ENCODE peak calls at places on chromosome 21, in seven cellular contexts. F, C, S, E, Q, O and H are unnamed samples.

GRCh38 chr21:36425286-36425685 is 40.1 kb downstream of the CHAF1B start:
- DNase-seq in E (no peak), O (no peak), S (no peak), F (no peak), Q (no peak), C (peak), H (peak)

GRCh38 chr21:45506836-45507522 is 35.3 kb downstream of the SLC19A1 start:
- DNase-seq in S (no peak), E (no peak), Q (peak), F (no peak), C (peak), O (no peak), H (no peak)

GRCh38 chr21:14943636-14944035 is 121.2 kb downstream of the NRIP1 start:
- DNase-seq in C (no peak), Q (no peak), F (no peak), E (no peak), O (no peak), S (no peak), H (no peak)

GRCh38 chr21:44996096-44996495 is 56.3 kb downstream of the SLX9 start:
- DNase-seq in S (no peak), E (no peak), O (no peak), Q (no peak), C (peak), F (no peak), H (no peak)

GRCh38 chr21:39048064-39048463 is 135.2 kb downstream of the PSMG1 start:
- DNase-seq in O (peak), F (peak), E (no peak), Q (peak), S (no peak), C (peak), H (peak)

GRCh38 chr21:31875424-31876097 is 2.7 kb downstream of the HUNK start:
- DNase-seq in E (no peak), O (no peak), Q (no peak), S (no peak), C (no peak), F (no peak), H (no peak)

GRCh38 chr21:36499578-36500471 is 19.9 kb upstream of the CLDN14 start:
- DNase-seq in C (no peak), E (no peak), F (peak), Q (no peak), O (peak), S (no peak), H (peak)

GRCh38 chr21:39021475-39021832 is 161.8 kb downstream of the PSMG1 start:
- DNase-seq in O (no peak), F (no peak), E (no peak), Q (no peak), C (no peak), S (no peak), H (no peak)

GRCh38 chr21:38925923-38926322 is 120.2 kb downstream of the ETS2 start:
- DNase-seq in E (peak), O (peak), Q (no peak), C (no peak), F (peak), S (peak), H (peak)

GRCh38 chr21:37198989-37199924 is 67.9 kb downstream of the VPS26C start:
- DNase-seq in C (no peak), Q (no peak), S (no peak), F (peak), O (peak), E (no peak), H (peak)

GRCh38 chr21:36960676-36961284 is 5.7 kb downstream of the HLCS start:
- DNase-seq in O (no peak), F (no peak), S (no peak), C (no peak), E (no peak), Q (no peak), H (no peak)

GRCh38 chr21:14361958-14362357 is 21.0 kb downstream of the HSPA13 start:
- DNase-seq in S (no peak), C (no peak), F (peak), E (no peak), O (peak), Q (no peak), H (peak)

GRCh38 chr21:15444118-15444960 is 285.4 kb upstream of the USP25 start:
- DNase-seq in O (no peak), E (no peak), C (no peak), F (no peak), Q (peak), S (no peak), H (no peak)

GRCh38 chr21:28325618-28326017 is 667.1 kb downstream of the LTN1 start:
- DNase-seq in S (no peak), C (no peak), O (no peak), Q (peak), E (no peak), F (peak), H (no peak)

GRCh38 chr21:44421901-44422840 is 33.1 kb upstream of the LRRC3 start:
- DNase-seq in E (no peak), S (no peak), F (no peak), C (no peak), O (no peak), Q (peak), H (no peak)

GRCh38 chr21:36209626-36210171 is 53.1 kb downstream of the DOP1B start:
- DNase-seq in S (peak), E (peak), Q (peak), C (peak), O (peak), F (peak), H (peak)

GRCh38 chr21:45522986-45523385 is 19.3 kb downstream of the SLC19A1 start:
- DNase-seq in C (no peak), S (no peak), E (no peak), F (no peak), O (no peak), Q (no peak), H (no peak)

GRCh38 chr21:44845418-44846200 is 27.7 kb upstream of the SUMO3 start:
- DNase-seq in C (peak), Q (peak), F (no peak), O (peak), S (peak), E (peak), H (peak)

GRCh38 chr21:24217141-24217540 is 1390.1 kb downstream of the MRPL39 start:
- DNase-seq in O (no peak), F (no peak), E (no peak), C (no peak), S (no peak), Q (no peak), H (no peak)

GRCh38 chr21:37032877-37033471 is 26.5 kb downstream of the RIPPLY3 start:
- DNase-seq in S (no peak), C (no peak), O (peak), E (no peak), Q (no peak), F (peak), H (peak)

GRCh38 chr21:45574691-45575090 is 32.5 kb upstream of the SLC19A1 start:
- DNase-seq in C (no peak), E (no peak), F (no peak), S (no peak), O (no peak), Q (no peak), H (no peak)

GRCh38 chr21:44957047-44957831 is 17.4 kb downstream of the SLX9 start:
- DNase-seq in F (no peak), Q (no peak), O (no peak), S (no peak), E (no peak), C (no peak), H (no peak)

GRCh38 chr21:14956826-14957225 is 108.0 kb downstream of the NRIP1 start:
- DNase-seq in S (no peak), E (no peak), Q (no peak), O (peak), C (no peak), F (no peak), H (peak)

GRCh38 chr21:38136201-38136600 is 120.6 kb upstream of the KCNJ15 start:
- DNase-seq in Q (no peak), S (peak), F (no peak), C (no peak), E (no peak), O (peak), H (peak)

GRCh38 chr21:17819878-17820232 is 699 bp upstream of the C21orf91 start:
- DNase-seq in F (no peak), C (no peak), Q (no peak), E (no peak), S (no peak), O (no peak), H (no peak)

GRCh38 chr21:37484535-37485474 is 118.2 kb downstream of the DYRK1A start:
- DNase-seq in C (no peak), E (no peak), S (no peak), F (peak), Q (no peak), O (no peak), H (no peak)

GRCh38 chr21:44582055-44582454 is 1.7 kb upstream of the KRTAP10-5 start:
- DNase-seq in O (no peak), F (no peak), S (no peak), Q (no peak), E (no peak), C (no peak), H (no peak)

GRCh38 chr21:44054710-44055109 is 42.6 kb downstream of the TRAPPC10 start:
- DNase-seq in F (no peak), O (peak), E (no peak), C (no peak), S (no peak), Q (no peak), H (peak)

GRCh38 chr21:45406801-45407628 is 2.0 kb downstream of the COL18A1 start:
- DNase-seq in F (no peak), Q (peak), S (no peak), E (no peak), O (no peak), C (no peak), H (peak)

GRCh38 chr21:31667141-31667540 is 7.6 kb downstream of the SOD1 start:
- DNase-seq in S (no peak), Q (no peak), F (no peak), C (no peak), O (no peak), E (no peak), H (no peak)

GRCh38 chr21:37712204-37712934 is 203.9 kb downstream of the KCNJ6 start:
- DNase-seq in E (no peak), S (peak), F (peak), C (peak), O (peak), Q (peak), H (peak)

DNA sequence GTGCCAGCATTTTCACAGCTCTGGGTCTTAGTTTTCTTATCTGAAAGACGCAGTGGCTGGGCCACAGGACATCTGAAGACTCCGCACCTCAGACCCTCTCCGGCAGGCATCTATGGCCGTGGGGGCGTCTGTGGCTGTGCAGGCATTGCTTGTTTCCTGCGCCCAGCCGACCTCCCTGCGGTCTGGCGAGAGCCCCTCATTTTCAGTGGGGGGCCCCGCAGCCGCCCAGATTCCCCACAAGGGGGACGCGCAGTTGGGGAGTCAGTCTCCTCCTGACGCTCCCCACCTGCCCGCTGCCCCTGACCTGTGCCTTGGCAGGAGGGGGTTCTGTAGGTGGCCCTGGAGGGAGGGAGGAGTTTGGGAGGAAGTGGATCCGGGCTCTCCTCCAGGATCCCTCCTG is 3.5 kb upstream of the TFF1 start:
- DNase-seq in Q (no peak), S (no peak), E (no peak), F (no peak), C (no peak), O (no peak), H (no peak)
- TF ChIP-seq CTCF in Q (peak), S (no peak), E (no peak), F (no peak), C (no peak), O (no peak), H (no peak)

GRCh38 chr21:46667191-46667734 is 31.8 kb downstream of the PRMT2 start:
- DNase-seq in E (no peak), O (peak), F (peak), C (peak), S (no peak), Q (peak), H (peak)
- H3K4me3 ChIP-seq in E (peak), O (peak), F (peak), C (peak), S (peak), Q (peak), H (peak)

DNA sequence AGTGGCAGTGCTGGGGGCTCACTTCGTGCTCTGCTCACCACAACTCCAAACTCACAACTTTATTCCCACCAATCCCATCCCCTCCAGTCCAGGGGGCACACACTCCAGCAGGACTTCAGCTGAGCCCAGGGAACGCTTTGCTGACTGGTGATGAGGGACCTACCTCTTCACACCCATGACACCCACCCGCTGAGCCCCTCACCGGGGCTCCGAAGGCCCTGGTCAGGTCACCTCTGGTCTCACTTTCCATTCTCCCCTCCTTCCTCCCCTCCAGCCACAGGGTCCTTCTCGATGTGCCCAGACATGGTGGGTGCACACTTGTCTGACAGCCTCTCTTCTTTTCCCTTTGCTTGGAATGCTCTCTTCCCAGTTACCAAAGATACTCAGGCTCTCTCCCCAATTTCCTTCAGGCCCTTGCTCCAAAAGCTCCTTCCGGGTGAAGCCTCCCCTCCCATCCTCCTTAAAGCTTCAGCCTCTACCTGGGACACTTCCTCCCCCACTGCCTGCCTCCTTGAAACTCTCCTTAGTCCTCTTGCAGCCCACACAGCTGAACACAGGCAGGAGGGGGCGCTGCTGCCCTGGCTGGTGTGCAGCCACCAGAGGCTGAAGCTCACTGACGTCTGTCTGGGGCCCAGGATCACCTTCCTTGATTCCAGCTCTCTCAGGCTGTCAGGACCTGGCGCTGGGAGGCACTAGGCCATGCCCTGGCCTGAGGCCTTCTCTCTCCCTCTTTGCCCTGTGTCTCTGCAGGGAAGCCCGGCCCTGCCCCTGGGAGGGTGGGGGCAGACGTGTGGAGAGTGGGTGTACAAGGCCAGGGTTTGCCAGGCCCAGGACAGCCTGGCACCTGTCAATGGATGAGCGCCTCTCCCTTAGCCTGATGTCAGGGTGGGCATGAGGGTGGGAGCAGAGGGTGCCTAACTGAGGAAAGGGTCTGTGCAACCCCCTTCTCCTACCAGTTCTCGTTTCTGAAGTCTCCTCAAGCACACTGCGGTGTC is 1.6 kb downstream of the KCNE1 start:
- DNase-seq in O (peak), S (peak), E (no peak), Q (peak), F (peak), C (peak), H (peak)
- TF ChIP-seq CTCF in O (peak), S (peak), E (peak), Q (peak), F (peak), C (peak), H (peak)

GRCh38 chr21:33019516-33019884 is 6.2 kb upstream of the OLIG2 start:
- DNase-seq in O (no peak), Q (no peak), F (no peak), E (no peak), S (no peak), C (no peak), H (no peak)
- H3K4me3 ChIP-seq in O (no peak), Q (peak), F (no peak), E (no peak), S (no peak), C (no peak), H (no peak)

GRCh38 chr21:40052276-40052675 is 185.0 kb downstream of the PCP4 start:
- DNase-seq in O (no peak), C (no peak), S (no peak), E (no peak), Q (no peak), F (no peak), H (no peak)

GRCh38 chr21:40056031-40056430 is 188.8 kb downstream of the PCP4 start:
- DNase-seq in Q (no peak), O (no peak), F (no peak), E (no peak), S (no peak), C (no peak), H (no peak)

GRCh38 chr21:40053007-40053406 is 185.8 kb downstream of the PCP4 start:
- DNase-seq in Q (no peak), E (peak), O (no peak), C (no peak), S (no peak), F (no peak), H (peak)

GRCh38 chr21:40051801-40052200 is 184.6 kb downstream of the PCP4 start:
- DNase-seq in E (no peak), O (no peak), Q (no peak), S (no peak), C (no peak), F (no peak), H (no peak)

DNA sequence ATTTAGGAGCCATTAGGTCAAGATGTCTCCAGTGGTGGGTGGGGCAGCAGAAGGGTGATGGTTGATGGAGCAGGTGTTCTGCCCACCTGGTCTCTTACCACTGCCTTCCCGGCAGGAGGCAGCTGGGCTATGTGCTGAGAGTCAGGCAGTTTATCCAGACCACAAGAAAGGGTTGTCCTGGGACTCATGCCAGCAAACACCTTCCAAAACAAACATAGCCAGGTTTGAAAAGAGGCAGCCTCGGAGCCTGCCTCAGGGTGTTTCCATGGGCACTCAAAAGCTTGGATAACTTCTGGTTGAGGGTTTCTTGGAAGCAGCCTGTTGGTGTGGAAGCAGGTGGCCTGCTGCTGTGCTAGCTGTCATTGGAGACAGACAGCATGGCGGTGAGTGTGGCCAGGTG is 187.2 kb downstream of the PCP4 start:
- DNase-seq in Q (no peak), E (peak), O (no peak), S (peak), F (peak), C (no peak), H (peak)
- TF ChIP-seq CTCF in Q (no peak), E (no peak), O (no peak), S (no peak), F (peak), C (no peak), H (no peak)

GRCh38 chr21:26495283-26495849 is 77.7 kb downstream of the CYYR1 start:
- DNase-seq in F (no peak), O (no peak), C (no peak), S (no peak), Q (no peak), E (no peak), H (no peak)
- H3K4me3 ChIP-seq in F (no peak), O (no peak), C (no peak), S (no peak), Q (no peak), E (no peak), H (no peak)

DNA sequence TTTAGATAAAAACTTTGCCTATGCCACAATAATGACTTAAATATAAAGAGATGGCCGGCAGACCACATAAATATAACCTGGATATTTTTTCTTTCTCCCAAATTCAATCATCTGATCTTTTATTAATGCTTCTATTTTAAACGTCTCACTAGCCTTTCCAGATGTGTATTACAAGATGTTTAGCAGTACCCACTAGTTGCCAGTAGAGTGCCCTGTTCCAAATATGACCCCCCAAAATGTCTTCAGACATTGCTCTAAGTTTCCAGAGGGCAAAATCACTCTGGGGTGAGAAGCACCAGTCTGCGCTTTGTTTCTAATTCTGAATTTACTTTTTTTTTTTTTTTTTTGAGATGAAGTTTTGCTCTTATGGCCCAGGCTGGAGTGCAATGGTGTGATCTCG is 268.1 kb downstream of the GRIK1 start:
- DNase-seq in O (no peak), E (no peak), F (no peak), C (no peak), S (no peak), Q (no peak), H (no peak)
- TF ChIP-seq CTCF in O (peak), E (no peak), F (peak), C (no peak), S (no peak), Q (peak), H (no peak)